ENCODE peak calls at places on chromosome 3, in six cellular contexts. R is sigmoid colon, N is fibroblast of lung, Y is heart left ventricle, Q is coronary artery, I is BE2C. V is an unnamed sample.

GRCh38 chr3:14177580-14178246 is 688 bp downstream of the XPC start:
- DNase-seq in R (no peak), N (peak), Y (no peak), Q (no peak), I (no peak), V (no peak)

GRCh38 chr3:8621872-8622271 is 22.7 kb downstream of the SSUH2 start:
- DNase-seq in R (peak), N (peak), Y (no peak), Q (no peak), I (no peak), V (no peak)

GRCh38 chr3:172217877-172218276 is 178.5 kb downstream of the FNDC3B start:
- DNase-seq in R (no peak), N (peak), Y (no peak), Q (no peak), I (no peak), V (no peak)

GRCh38 chr3:133527306-133527705 is 46.2 kb upstream of the CDV3 start:
- DNase-seq in R (no peak), N (peak), Y (no peak), Q (no peak), I (no peak), V (no peak)

GRCh38 chr3:20043398-20043797 is 3.2 kb downstream of the KAT2B start:
- DNase-seq in R (peak), N (peak), Y (peak), Q (no peak), I (peak), V (no peak)

GRCh38 chr3:134326760-134327593 is 47.3 kb downstream of the AMOTL2 start:
- DNase-seq in R (peak), N (peak), Y (peak), Q (peak), I (no peak), V (no peak)

GRCh38 chr3:160808838-160809237 is 52.8 kb downstream of the PPM1L start:
- DNase-seq in R (peak), N (no peak), Y (peak), Q (no peak), I (no peak), V (no peak)

GRCh38 chr3:183825380-183826161 is at the start of gene MAP6D1:
- DNase-seq in R (no peak), N (peak), Y (no peak), Q (no peak), I (peak), V (no peak)

GRCh38 chr3:11006986-11007385 is 14.4 kb downstream of the SLC6A1 start:
- DNase-seq in R (no peak), N (no peak), Y (no peak), Q (no peak), I (no peak), V (no peak)

GRCh38 chr3:12716605-12717121 is 42.4 kb downstream of the TMEM40 start:
- DNase-seq in R (no peak), N (peak), Y (no peak), Q (no peak), I (no peak), V (no peak)

GRCh38 chr3:132803889-132804288 is 81.7 kb upstream of the NPHP3 start:
- DNase-seq in R (no peak), N (peak), Y (no peak), Q (no peak), I (peak), V (no peak)

GRCh38 chr3:139353920-139354556 is 10.2 kb downstream of the MRPS22 start:
- DNase-seq in R (no peak), N (peak), Y (no peak), Q (no peak), I (peak), V (no peak)

GRCh38 chr3:106534206-106534605 is 665.4 kb upstream of the CBLB start:
- DNase-seq in R (no peak), N (peak), Y (no peak), Q (no peak), I (no peak), V (no peak)

GRCh38 chr3:42662813-42663535 is 9.5 kb downstream of the ZBTB47 start:
- DNase-seq in R (peak), N (no peak), Y (no peak), Q (no peak), I (no peak), V (peak)

GRCh38 chr3:11944052-11944673 is 60.0 kb upstream of the SYN2 start:
- DNase-seq in R (no peak), N (peak), Y (no peak), Q (no peak), I (peak), V (no peak)

GRCh38 chr3:126208618-126209256 is 28.4 kb upstream of the ALDH1L1 start:
- DNase-seq in R (peak), N (peak), Y (peak), Q (peak), I (peak), V (no peak)

GRCh38 chr3:181362378-181362777 is 349.3 kb upstream of the SOX2 start:
- DNase-seq in R (no peak), N (peak), Y (no peak), Q (no peak), I (no peak), V (no peak)

GRCh38 chr3:138125548-138126221 is 6.5 kb downstream of the A4GNT start:
- DNase-seq in R (no peak), N (peak), Y (no peak), Q (no peak), I (no peak), V (no peak)

GRCh38 chr3:33982269-33982798 is 183.9 kb downstream of the PDCD6IP start:
- DNase-seq in R (no peak), N (no peak), Y (no peak), Q (no peak), I (no peak), V (no peak)

GRCh38 chr3:149179225-149179624 is 42.4 kb downstream of the CP start:
- DNase-seq in R (no peak), N (peak), Y (no peak), Q (no peak), I (no peak), V (no peak)

GRCh38 chr3:171620825-171621434 is 160.7 kb upstream of the TNIK start:
- DNase-seq in R (no peak), N (peak), Y (no peak), Q (no peak), I (no peak), V (no peak)

GRCh38 chr3:39657775-39658174 is 151.6 kb upstream of the MYRIP start:
- DNase-seq in R (no peak), N (no peak), Y (no peak), Q (no peak), I (no peak), V (no peak)

GRCh38 chr3:119349353-119349752 is 55.2 kb downstream of the ARHGAP31 start:
- DNase-seq in R (no peak), N (no peak), Y (no peak), Q (no peak), I (no peak), V (no peak)

GRCh38 chr3:66553714-66554113 is 52.9 kb upstream of the LRIG1 start:
- DNase-seq in R (no peak), N (no peak), Y (no peak), Q (no peak), I (no peak), V (no peak)

GRCh38 chr3:10309736-10310135 is 11.2 kb downstream of the SEC13 start:
- DNase-seq in R (no peak), N (no peak), Y (no peak), Q (no peak), I (no peak), V (no peak)

GRCh38 chr3:16808393-16809107 is 76.2 kb upstream of the PLCL2 start:
- DNase-seq in R (no peak), N (no peak), Y (no peak), Q (no peak), I (no peak), V (no peak)

GRCh38 chr3:151900460-151900859 is 27.0 kb downstream of the SUCNR1 start:
- DNase-seq in R (no peak), N (peak), Y (no peak), Q (no peak), I (no peak), V (no peak)

GRCh38 chr3:23496165-23496564 is 293.0 kb downstream of the UBE2E2 start:
- DNase-seq in R (no peak), N (no peak), Y (no peak), Q (no peak), I (no peak), V (no peak)

GRCh38 chr3:71689305-71689704 is 35.9 kb downstream of the EIF4E3 start:
- DNase-seq in R (no peak), N (no peak), Y (no peak), Q (no peak), I (no peak), V (no peak)

GRCh38 chr3:66581261-66581660 is 80.4 kb upstream of the LRIG1 start:
- DNase-seq in R (no peak), N (no peak), Y (no peak), Q (no peak), I (no peak), V (no peak)

GRCh38 chr3:5017953-5018531 is 38.8 kb downstream of the BHLHE40 start:
- DNase-seq in R (peak), N (peak), Y (peak), Q (peak), I (no peak), V (no peak)

GRCh38 chr3:29065211-29065785 is 215.6 kb upstream of the RBMS3 start:
- DNase-seq in R (peak), N (peak), Y (peak), Q (peak), I (peak), V (no peak)

GRCh38 chr3:61381745-61382392 is 130.6 kb upstream of the FHIT start:
- DNase-seq in R (no peak), N (peak), Y (no peak), Q (no peak), I (no peak), V (no peak)

GRCh38 chr3:176159796-176160195 is 1037.5 kb downstream of the TBL1XR1 start:
- DNase-seq in R (no peak), N (peak), Y (no peak), Q (no peak), I (no peak), V (no peak)

GRCh38 chr3:15498461-15499214 is 22.9 kb downstream of the COLQ start:
- DNase-seq in R (no peak), N (no peak), Y (no peak), Q (no peak), I (peak), V (no peak)

GRCh38 chr3:25831578-25831977 is 41.7 kb downstream of the OXSM start:
- DNase-seq in R (no peak), N (peak), Y (no peak), Q (no peak), I (no peak), V (no peak)

DNA sequence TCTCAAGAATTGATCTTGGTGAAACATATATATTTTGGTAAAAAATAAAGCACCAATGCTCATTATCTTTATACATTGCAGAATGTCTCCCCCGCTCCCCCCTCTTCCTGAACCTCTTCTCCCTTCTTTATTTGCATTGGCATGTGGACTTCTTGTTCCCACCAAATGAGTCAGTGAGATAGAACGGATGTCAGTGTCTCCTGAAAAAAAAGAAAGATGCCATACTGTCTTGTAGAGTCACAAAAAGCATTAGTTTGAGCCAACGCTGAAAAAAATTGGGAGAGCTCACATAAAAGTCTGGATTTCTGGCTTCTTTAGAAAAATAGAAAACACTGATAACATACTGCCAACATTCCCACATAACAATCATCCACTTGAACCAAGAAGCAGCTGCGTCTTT is 32.0 kb upstream of the STXBP5L start:
- DNase-seq in R (no peak), N (peak), Y (no peak), Q (no peak), I (no peak), V (no peak)
- H3K4me3 ChIP-seq in R (no peak), N (no peak), Y (no peak), Q (no peak), I (no peak), V (no peak)

DNA sequence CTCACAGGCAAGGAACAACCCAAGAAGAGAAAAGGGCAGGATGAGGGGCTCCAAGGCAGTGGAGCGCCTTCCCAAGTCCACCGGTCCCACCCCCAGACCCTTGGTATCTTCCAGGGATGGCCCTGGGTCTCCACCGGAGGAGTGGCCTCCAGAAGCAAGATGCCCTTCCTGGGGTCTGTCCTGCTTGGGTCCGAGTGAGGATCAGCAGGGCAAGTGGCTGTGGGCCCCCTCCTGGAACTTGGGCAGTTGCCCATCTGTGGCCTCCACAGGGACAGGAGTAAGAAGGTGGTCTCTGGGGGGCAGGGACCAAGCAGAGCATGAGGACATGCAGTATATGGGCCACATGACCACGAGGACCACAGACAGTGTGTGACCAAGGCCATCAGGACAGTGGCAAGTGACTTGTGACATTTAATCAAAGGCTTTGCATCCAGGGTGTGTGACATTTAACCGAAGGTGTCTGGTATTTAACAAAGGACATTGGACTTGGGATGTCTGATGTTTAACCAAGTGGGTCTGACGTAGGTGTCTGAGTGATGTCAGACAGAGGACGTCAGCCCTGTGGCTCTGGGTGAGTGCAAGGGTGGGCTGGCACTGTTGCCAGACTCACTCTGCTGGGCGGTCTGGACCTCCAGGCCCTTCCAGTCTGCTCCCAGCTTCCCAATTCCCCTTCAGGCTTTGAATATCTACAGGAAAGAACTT is 34.7 kb downstream of the SCN5A start:
- DNase-seq in R (peak), N (no peak), Y (peak), Q (no peak), I (no peak), V (no peak)
- H3K4me3 ChIP-seq in R (no peak), N (no peak), Y (no peak), Q (no peak), I (no peak), V (no peak)

DNA sequence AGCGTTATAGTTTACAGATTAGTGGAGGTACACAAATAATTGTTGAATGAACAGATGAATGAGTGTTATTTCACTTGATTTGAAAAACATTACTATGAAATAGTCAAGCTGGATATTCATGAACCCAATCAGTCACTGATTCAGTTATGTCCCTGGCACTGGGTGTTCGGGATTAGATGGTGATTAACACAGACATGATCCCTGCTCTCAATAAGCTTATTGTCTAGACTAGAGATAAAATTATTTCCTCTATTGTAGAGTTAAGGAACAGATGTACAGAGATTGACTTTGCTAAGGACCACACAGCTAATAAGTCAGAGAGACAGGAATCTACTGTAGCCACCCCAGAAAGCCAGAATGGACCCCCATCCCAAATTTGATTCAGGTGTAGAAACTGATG is 963 bp downstream of the GRAMD1C start:
- DNase-seq in R (no peak), N (no peak), Y (no peak), Q (no peak), I (no peak), V (no peak)
- H3K4me3 ChIP-seq in R (no peak), N (peak), Y (peak), Q (peak), I (no peak), V (peak)

DNA sequence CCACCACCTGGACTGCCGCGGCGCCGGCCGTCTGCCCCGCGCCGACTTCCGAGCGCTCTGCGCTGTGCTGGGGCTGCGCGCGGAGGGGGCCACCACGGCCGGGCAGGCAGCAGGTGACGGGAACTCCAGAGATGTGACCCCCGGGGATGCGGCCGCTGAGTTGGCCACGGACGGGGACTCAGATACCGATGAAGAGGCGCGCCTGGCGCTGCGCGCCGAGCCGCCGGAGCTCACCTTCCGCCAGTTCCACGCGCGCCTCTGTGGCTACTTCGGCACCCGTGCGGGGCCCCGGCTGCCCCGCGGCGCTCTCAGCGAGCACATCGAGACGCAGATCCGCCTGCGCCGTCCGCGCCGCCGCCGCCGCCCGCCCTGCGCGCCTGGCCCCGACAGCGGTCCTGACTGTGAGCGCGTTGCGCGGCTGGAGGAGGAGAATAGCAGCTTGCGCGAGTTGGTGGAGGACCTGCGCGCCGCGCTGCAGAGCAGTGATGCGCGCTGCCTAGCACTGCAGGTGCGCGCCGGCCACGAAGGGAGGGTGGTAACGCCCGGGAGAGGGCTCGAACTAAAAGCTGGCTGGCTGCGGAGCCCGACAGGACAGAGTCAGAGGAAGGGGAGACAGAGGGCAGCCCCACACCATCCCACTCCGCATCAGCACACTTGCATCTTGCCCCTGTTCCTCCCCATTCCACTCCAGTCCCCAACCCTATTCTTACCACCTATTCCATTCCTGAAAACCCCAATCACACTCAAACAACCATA is 891 bp downstream of the EFCC1 start:
- DNase-seq in R (peak), N (peak), Y (no peak), Q (no peak), I (peak), V (no peak)
- H3K4me3 ChIP-seq in R (peak), N (peak), Y (peak), Q (peak), I (no peak), V (peak)

GRCh38 chr3:154428369-154429206 is 1.4 kb downstream of the GPR149 start:
- DNase-seq in R (no peak), N (no peak), Y (no peak), Q (no peak), I (peak), V (no peak)

GRCh38 chr3:154430014-154430413 is at the start of gene GPR149:
- DNase-seq in R (no peak), N (peak), Y (no peak), Q (no peak), I (no peak), V (no peak)

GRCh38 chr3:154431043-154431442 is 1.1 kb upstream of the GPR149 start:
- DNase-seq in R (no peak), N (no peak), Y (no peak), Q (no peak), I (no peak), V (no peak)

GRCh38 chr3:154422694-154423093 is 7.3 kb downstream of the GPR149 start:
- DNase-seq in R (no peak), N (no peak), Y (no peak), Q (no peak), I (no peak), V (no peak)

GRCh38 chr3:154427685-154428291 is 2.2 kb downstream of the GPR149 start:
- DNase-seq in R (no peak), N (no peak), Y (no peak), Q (no peak), I (no peak), V (no peak)
- H3K4me3 ChIP-seq in R (peak), N (no peak), Y (no peak), Q (peak), I (no peak), V (no peak)

DNA sequence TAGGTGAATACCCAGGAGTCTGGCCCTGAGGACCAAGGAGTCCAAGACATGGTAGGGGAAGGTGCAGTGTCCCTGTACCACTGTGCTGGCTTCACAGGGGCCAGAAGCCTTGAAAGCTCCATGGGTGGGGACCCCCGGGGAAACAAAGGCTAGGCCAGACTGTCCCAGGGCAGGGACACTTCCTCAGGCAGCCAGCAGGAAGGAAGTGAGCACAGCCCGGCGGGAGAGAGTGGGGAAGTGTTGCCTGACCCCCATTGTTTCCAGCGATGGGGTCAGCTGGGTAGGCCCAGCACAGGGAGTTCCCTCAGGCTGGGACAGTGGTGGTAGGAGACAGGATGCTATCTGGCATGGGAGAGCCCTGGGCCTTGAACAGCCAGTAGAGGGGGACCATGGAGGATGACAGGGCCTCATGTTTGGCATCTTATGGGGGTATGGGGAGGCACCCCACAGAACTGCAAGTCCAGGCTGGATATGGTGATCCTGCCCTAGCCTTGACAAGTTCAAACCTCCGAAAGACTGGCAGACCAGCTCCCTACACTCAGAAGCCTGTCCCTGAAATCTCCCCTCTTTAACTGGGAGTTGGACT is 1.2 kb upstream of the HYAL2 start:
- DNase-seq in R (no peak), N (no peak), Y (peak), Q (no peak), I (no peak), V (no peak)
- H3K4me3 ChIP-seq in R (no peak), N (no peak), Y (peak), Q (no peak), I (no peak), V (no peak)

GRCh38 chr3:123586131-123586530 is 1.3 kb upstream of the HACD2 start:
- DNase-seq in R (no peak), N (peak), Y (no peak), Q (no peak), I (peak), V (no peak)
- H3K4me3 ChIP-seq in R (peak), N (peak), Y (peak), Q (peak), I (peak), V (peak)